ENCODE peak calls at places on chromosome 10, in nine cellular contexts. Y is astrocyte of the spinal cord, T is AG04450, L is omental fat pad, O is left ventricle myocardium inferior, G is spleen, U is astrocyte of the cerebellum, F is lower lobe of right lung, A is fibroblast of pulmonary artery. H is an unnamed sample.

GRCh38 chr10:33252794-33253203 is 81.7 kb downstream of the NRP1 start:
- DNase-seq in A (peak; percentile 76), O (no peak), T (peak; percentile 48), U (peak; percentile 57), F (no peak), Y (peak; percentile 93), G (no peak), L (no peak), H (no peak)

GRCh38 chr10:43304687-43305333 is 37.9 kb upstream of the RASGEF1A start:
- DNase-seq in A (peak; percentile 38), O (peak; percentile 79), F (peak; percentile 89), U (no peak), Y (peak; percentile 26), T (no peak), L (peak; percentile 53), G (peak; percentile 92), H (peak; percentile 75)

GRCh38 chr10:87861566-87861952 is 1.8 kb downstream of the KLLN start:
- DNase-seq in Y (peak; percentile 67), F (peak; percentile 86), T (peak; percentile 53), L (peak; percentile 75), G (peak; percentile 93), O (peak; percentile 85), A (peak; percentile 92), U (peak; percentile 27), H (peak; percentile 91)

GRCh38 chr10:26437637-26438461 is at the start of gene APBB1IP:
- DNase-seq in F (peak; percentile 94), U (no peak), L (no peak), Y (no peak), G (peak; percentile 98), T (no peak), O (peak; percentile 81), A (peak; percentile 7), H (peak; percentile 69)

GRCh38 chr10:20415684-20416083 is 481.4 kb downstream of the NEBL start:
- DNase-seq in Y (peak; percentile 0), A (no peak), G (no peak), O (no peak), F (no peak), L (no peak), T (no peak), U (no peak), H (no peak)

GRCh38 chr10:63719174-63719856 is 198.1 kb downstream of the REEP3 start:
- DNase-seq in O (no peak), L (no peak), G (no peak), T (no peak), U (no peak), Y (no peak), F (no peak), A (no peak), H (no peak)

GRCh38 chr10:77965294-77965693 is 38.7 kb upstream of the DLG5 start:
- DNase-seq in O (no peak), F (no peak), A (peak; percentile 85), T (peak; percentile 51), U (no peak), Y (peak; percentile 59), G (no peak), L (no peak), H (no peak)

GRCh38 chr10:59709472-59710125 is at the start of gene SLC16A9:
- DNase-seq in A (peak; percentile 42), T (no peak), L (peak; percentile 31), Y (peak; percentile 46), G (peak; percentile 84), U (peak; percentile 8), F (peak; percentile 54), O (peak; percentile 47), H (peak; percentile 75)

GRCh38 chr10:71587941-71588573 is 131.5 kb downstream of the C10orf105 start:
- DNase-seq in U (peak; percentile 27), O (no peak), A (no peak), T (no peak), F (no peak), Y (peak; percentile 91), G (no peak), L (no peak), H (no peak)

GRCh38 chr10:106560925-106561640 is 603.4 kb downstream of the SORCS1 start:
- DNase-seq in L (no peak), O (no peak), G (no peak), U (no peak), F (no peak), A (peak; percentile 80), Y (peak; percentile 84), T (no peak), H (peak; percentile 75)

GRCh38 chr10:124917939-124918830 is 23.7 kb upstream of the ZRANB1 start:
- DNase-seq in L (no peak), Y (peak; percentile 68), O (no peak), F (no peak), U (peak; percentile 77), T (no peak), A (peak; percentile 68), G (no peak), H (peak; percentile 77)

GRCh38 chr10:104330168-104331117 is 7.8 kb downstream of the ITPRIP start:
- DNase-seq in O (no peak), F (no peak), G (peak; percentile 41), T (no peak), A (peak; percentile 89), L (no peak), U (no peak), Y (peak; percentile 83), H (peak; percentile 71)

GRCh38 chr10:80184291-80184690 is 21.0 kb downstream of the ANXA11 start:
- DNase-seq in T (no peak), G (no peak), F (no peak), U (no peak), O (no peak), Y (no peak), A (no peak), L (no peak), H (no peak)

GRCh38 chr10:103089493-103089892 is 103.6 kb downstream of the NT5C2 start:
- DNase-seq in O (no peak), A (no peak), T (no peak), G (no peak), U (no peak), F (no peak), L (no peak), Y (no peak), H (no peak)

GRCh38 chr10:46014683-46015405 is 15.6 kb downstream of the NCOA4 start:
- DNase-seq in F (no peak), T (no peak), G (no peak), L (no peak), U (no peak), Y (peak; percentile 41), O (no peak), A (no peak), H (no peak)

GRCh38 chr10:111076191-111076681 is 593 bp upstream of the ADRA2A start:
- DNase-seq in Y (peak; percentile 32), U (peak; percentile 8), T (no peak), A (peak; percentile 51), G (peak; percentile 87), O (peak; percentile 58), L (no peak), F (peak; percentile 64), H (peak; percentile 55)

GRCh38 chr10:28418069-28418468 is 114.8 kb upstream of the WAC start:
- DNase-seq in O (no peak), L (no peak), A (no peak), F (no peak), Y (no peak), U (no peak), T (no peak), G (no peak), H (no peak)

GRCh38 chr10:7470371-7470770 is 59.5 kb upstream of the SFMBT2 start:
- DNase-seq in O (no peak), G (no peak), A (no peak), L (no peak), Y (no peak), U (no peak), T (no peak), F (no peak), H (no peak)

GRCh38 chr10:73478636-73479035 is 17.2 kb downstream of the PPP3CB start:
- DNase-seq in Y (no peak), L (no peak), U (no peak), G (no peak), T (no peak), O (no peak), A (no peak), F (no peak), H (no peak)

GRCh38 chr10:526651-527312 is 162.7 kb downstream of the DIP2C start:
- DNase-seq in U (no peak), G (peak; percentile 62), T (no peak), O (no peak), A (no peak), Y (no peak), L (no peak), F (no peak), H (no peak)
- TF ChIP-seq CTCF in U (no peak), G (no peak), T (no peak), O (no peak), A (no peak), Y (peak; percentile 5), L (no peak), F (no peak), H (no peak)

DNA sequence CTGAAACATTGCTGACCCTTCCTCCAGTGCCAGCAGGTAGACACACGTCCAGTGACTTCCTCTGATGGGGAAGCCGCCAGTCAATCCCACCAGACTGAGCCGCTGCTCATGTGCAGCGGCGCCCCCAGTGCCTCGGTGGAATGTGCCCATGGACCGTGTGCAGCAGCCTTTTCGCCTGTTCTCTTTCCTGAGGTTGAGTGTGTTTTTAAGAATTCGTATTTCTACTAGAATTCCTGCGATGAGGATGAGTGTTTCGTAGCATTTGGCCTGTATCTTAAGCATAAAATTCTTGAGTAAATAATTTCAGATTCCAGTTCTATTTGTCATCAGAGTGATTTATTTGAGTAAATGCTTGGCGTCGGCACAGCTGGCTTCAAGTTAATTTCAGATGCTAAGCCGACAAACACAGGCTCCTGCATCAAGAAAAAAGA is 35.4 kb downstream of the BNIP3 start:
- DNase-seq in A (peak; percentile 85), Y (peak; percentile 86), L (no peak), O (no peak), U (peak; percentile 89), G (peak; percentile 31), T (peak; percentile 74), F (no peak), H (no peak)
- TF ChIP-seq CTCF in A (no peak), Y (no peak), L (no peak), O (no peak), U (no peak), G (no peak), T (no peak), F (no peak), H (peak; percentile 12)

DNA sequence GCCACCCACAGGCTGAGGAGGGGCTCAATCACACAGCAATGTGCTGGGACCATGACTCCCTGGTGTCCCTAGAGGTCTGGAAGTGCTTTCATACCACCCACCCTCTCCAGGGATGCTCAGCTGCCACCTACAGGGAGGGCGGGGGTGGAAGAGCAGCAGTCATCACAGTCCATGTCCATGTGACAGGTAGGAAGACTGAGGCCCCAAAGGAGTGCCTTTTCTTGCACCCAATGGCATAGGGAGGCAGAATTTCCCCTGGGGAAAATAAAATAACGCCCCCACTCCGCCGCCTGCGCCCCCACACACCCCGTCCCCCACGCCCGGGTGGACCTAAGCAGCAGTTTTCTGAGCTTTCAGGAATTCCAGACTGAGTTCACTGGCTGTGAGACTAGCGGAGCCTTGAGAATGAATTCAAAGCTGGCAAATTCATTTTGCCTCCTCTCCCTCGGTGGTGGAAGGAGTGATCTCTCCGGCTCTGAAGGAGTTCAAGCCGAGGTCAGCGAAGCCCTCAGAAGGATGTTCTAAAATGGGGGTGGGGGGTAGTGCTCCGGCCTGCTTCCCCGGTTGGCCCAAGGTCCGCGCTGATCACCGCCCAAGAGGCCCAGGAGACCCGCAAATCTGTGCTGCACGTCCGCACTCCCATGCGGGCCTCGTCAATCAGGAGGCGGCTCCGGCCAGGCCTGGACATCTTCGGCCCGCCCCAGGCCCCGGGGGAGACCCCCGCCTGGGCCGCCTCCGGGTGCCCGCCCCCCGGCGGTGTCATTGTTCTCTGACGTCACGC is 2.1 kb upstream of the ZMIZ1 start:
- DNase-seq in G (no peak), T (no peak), A (peak; percentile 24), F (peak; percentile 35), L (no peak), O (no peak), U (no peak), Y (peak; percentile 36), H (peak; percentile 55)
- TF ChIP-seq CTCF in G (no peak), T (peak; percentile 37), A (peak; percentile 25), F (peak; percentile 24), L (no peak), O (peak; percentile 25), U (peak; percentile 20), Y (peak; percentile 33), H (peak; percentile 19)

GRCh38 chr10:48444266-48444665 is 137.8 kb downstream of the MAPK8 start:
- DNase-seq in F (no peak), A (peak; percentile 54), L (no peak), Y (peak; percentile 56), T (no peak), O (no peak), U (peak; percentile 42), G (no peak), H (peak; percentile 34)
- TF ChIP-seq CTCF in F (no peak), A (peak; percentile 33), L (no peak), Y (peak; percentile 51), T (peak; percentile 39), O (peak; percentile 48), U (peak; percentile 53), G (no peak), H (peak; percentile 12)

H was measured in cardiac muscle cell.